ENCODE peak calls at places on chromosomes 13 and 19, in ten cellular contexts. One of them, this sample, is unnamed.

GRCh38 chr19:44282846-44283245 is 22.0 kb downstream of the ZNF235 start:
- DNase-seq in NB4: no peak
- DNase-seq in OCI-LY7: no peak
- DNase-seq in fibroblast of pulmonary artery: no peak
- DNase-seq in CD8-positive, alpha-beta T cell: no peak
- DNase-seq in psoas muscle: no peak
- DNase-seq in heart left ventricle: no peak
- DNase-seq in ovary: no peak
- DNase-seq in pancreas: no peak
- DNase-seq in stomach: no peak
- DNase-seq in this sample: no peak

GRCh38 chr19:53903055-53903680 is 5.9 kb upstream of the CACNG7 start:
- DNase-seq in NB4: peak; percentile 44
- DNase-seq in OCI-LY7: peak; percentile 59
- DNase-seq in fibroblast of pulmonary artery: peak; percentile 64
- DNase-seq in CD8-positive, alpha-beta T cell: no peak
- DNase-seq in psoas muscle: no peak
- DNase-seq in heart left ventricle: no peak
- DNase-seq in ovary: no peak
- DNase-seq in pancreas: no peak
- DNase-seq in stomach: no peak
- DNase-seq in this sample: peak; percentile 59

GRCh38 chr13:77918391-77919261 is at the start of gene EDNRB:
- DNase-seq in NB4: peak; percentile 52
- DNase-seq in OCI-LY7: no peak
- DNase-seq in fibroblast of pulmonary artery: peak; percentile 44
- DNase-seq in CD8-positive, alpha-beta T cell: no peak
- DNase-seq in psoas muscle: peak; percentile 41
- DNase-seq in heart left ventricle: peak; percentile 61
- DNase-seq in ovary: peak; percentile 36
- DNase-seq in pancreas: peak; percentile 63
- DNase-seq in stomach: peak; percentile 27
- DNase-seq in this sample: no peak

GRCh38 chr13:43985437-43986051 is 105.8 kb downstream of the LACC1 start:
- DNase-seq in NB4: no peak
- DNase-seq in OCI-LY7: no peak
- DNase-seq in fibroblast of pulmonary artery: no peak
- DNase-seq in CD8-positive, alpha-beta T cell: no peak
- DNase-seq in psoas muscle: no peak
- DNase-seq in heart left ventricle: no peak
- DNase-seq in ovary: no peak
- DNase-seq in pancreas: no peak
- DNase-seq in stomach: no peak
- DNase-seq in this sample: no peak

GRCh38 chr13:73273737-73274136 is 214.9 kb downstream of the KLF5 start:
- DNase-seq in NB4: no peak
- DNase-seq in OCI-LY7: no peak
- DNase-seq in fibroblast of pulmonary artery: peak; percentile 71
- DNase-seq in CD8-positive, alpha-beta T cell: no peak
- DNase-seq in psoas muscle: no peak
- DNase-seq in heart left ventricle: no peak
- DNase-seq in ovary: no peak
- DNase-seq in pancreas: no peak
- DNase-seq in stomach: no peak
- DNase-seq in this sample: no peak

GRCh38 chr19:843180-843835 is 2.5 kb downstream of the PRTN3 start:
- DNase-seq in NB4: peak; percentile 66
- DNase-seq in OCI-LY7: no peak
- DNase-seq in fibroblast of pulmonary artery: no peak
- DNase-seq in CD8-positive, alpha-beta T cell: no peak
- DNase-seq in psoas muscle: peak; percentile 31
- DNase-seq in heart left ventricle: no peak
- DNase-seq in ovary: no peak
- DNase-seq in pancreas: no peak
- DNase-seq in stomach: peak; percentile 58
- DNase-seq in this sample: no peak

GRCh38 chr19:3669134-3669436 is 31.2 kb downstream of the PIP5K1C start:
- DNase-seq in NB4: no peak
- DNase-seq in OCI-LY7: no peak
- DNase-seq in fibroblast of pulmonary artery: no peak
- DNase-seq in CD8-positive, alpha-beta T cell: no peak
- DNase-seq in psoas muscle: no peak
- DNase-seq in heart left ventricle: no peak
- DNase-seq in ovary: no peak
- DNase-seq in pancreas: no peak
- DNase-seq in stomach: no peak
- DNase-seq in this sample: no peak

GRCh38 chr13:35190241-35190640 is 248.2 kb downstream of the NBEA start:
- DNase-seq in NB4: no peak
- DNase-seq in OCI-LY7: no peak
- DNase-seq in fibroblast of pulmonary artery: no peak
- DNase-seq in CD8-positive, alpha-beta T cell: no peak
- DNase-seq in psoas muscle: no peak
- DNase-seq in heart left ventricle: no peak
- DNase-seq in ovary: no peak
- DNase-seq in pancreas: no peak
- DNase-seq in stomach: no peak
- DNase-seq in this sample: no peak

GRCh38 chr19:2487780-2488330 is 11.9 kb downstream of the GADD45B start:
- DNase-seq in NB4: peak; percentile 66
- DNase-seq in OCI-LY7: no peak
- DNase-seq in fibroblast of pulmonary artery: no peak
- DNase-seq in CD8-positive, alpha-beta T cell: no peak
- DNase-seq in psoas muscle: no peak
- DNase-seq in heart left ventricle: no peak
- DNase-seq in ovary: no peak
- DNase-seq in pancreas: no peak
- DNase-seq in stomach: no peak
- DNase-seq in this sample: no peak

GRCh38 chr19:46192990-46193650 is 36.4 kb upstream of the IGFL1 start:
- DNase-seq in NB4: peak; percentile 98
- DNase-seq in OCI-LY7: no peak
- DNase-seq in fibroblast of pulmonary artery: peak; percentile 69
- DNase-seq in CD8-positive, alpha-beta T cell: no peak
- DNase-seq in psoas muscle: peak; percentile 51
- DNase-seq in heart left ventricle: no peak
- DNase-seq in ovary: no peak
- DNase-seq in pancreas: no peak
- DNase-seq in stomach: no peak
- DNase-seq in this sample: no peak

DNA sequence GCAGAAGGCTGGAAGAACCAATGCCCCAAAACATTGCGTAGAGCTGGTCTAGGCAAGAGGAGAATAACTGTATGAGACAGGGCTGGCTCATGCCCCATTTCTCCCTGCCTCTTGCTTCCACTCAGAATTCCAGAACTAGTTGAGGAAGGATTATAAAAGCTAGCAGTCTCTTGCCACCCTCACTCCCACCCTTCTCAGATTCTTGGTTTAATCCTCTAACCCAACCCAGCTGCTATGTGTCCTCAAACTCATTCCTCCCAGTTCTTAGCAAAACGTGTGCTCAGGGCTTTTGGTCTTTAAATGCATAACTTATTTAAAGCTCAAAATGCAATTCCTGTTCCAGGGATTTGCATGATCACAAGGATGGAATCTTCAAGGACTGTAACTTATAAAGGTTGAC is 466.2 kb downstream of the COG6 start:
- DNase-seq in NB4: no peak
- DNase-seq in OCI-LY7: no peak
- DNase-seq in fibroblast of pulmonary artery: no peak
- DNase-seq in CD8-positive, alpha-beta T cell: no peak
- DNase-seq in psoas muscle: no peak
- DNase-seq in heart left ventricle: no peak
- DNase-seq in ovary: no peak
- DNase-seq in pancreas: no peak
- DNase-seq in stomach: no peak
- DNase-seq in this sample: no peak
- H3K4me3 ChIP-seq in NB4: no peak overlapping the region
- H3K4me3 ChIP-seq in OCI-LY7: no peak overlapping the region
- H3K4me3 ChIP-seq in fibroblast of pulmonary artery: no peak overlapping the region
- H3K4me3 ChIP-seq in CD8-positive, alpha-beta T cell: no peak overlapping the region
- H3K4me3 ChIP-seq in psoas muscle: no peak overlapping the region
- H3K4me3 ChIP-seq in heart left ventricle: no peak overlapping the region
- H3K4me3 ChIP-seq in ovary: no peak overlapping the region
- H3K4me3 ChIP-seq in pancreas: no peak overlapping the region
- H3K4me3 ChIP-seq in stomach: no peak overlapping the region
- H3K4me3 ChIP-seq in this sample: no peak overlapping the region

GRCh38 chr13:109275848-109276247 is 510.5 kb downstream of the IRS2 start:
- DNase-seq in NB4: peak; percentile 24
- DNase-seq in OCI-LY7: peak; percentile 5
- DNase-seq in fibroblast of pulmonary artery: no peak
- DNase-seq in CD8-positive, alpha-beta T cell: no peak
- DNase-seq in psoas muscle: no peak
- DNase-seq in heart left ventricle: no peak
- DNase-seq in ovary: no peak
- DNase-seq in pancreas: no peak
- DNase-seq in stomach: no peak
- DNase-seq in this sample: peak; percentile 2
- TF ChIP-seq CTCF in NB4: peak; percentile 18
- TF ChIP-seq CTCF in OCI-LY7: peak; percentile 20
- TF ChIP-seq CTCF in fibroblast of pulmonary artery: peak; percentile 10
- TF ChIP-seq CTCF in CD8-positive, alpha-beta T cell: no peak
- TF ChIP-seq CTCF in psoas muscle: no peak
- TF ChIP-seq CTCF in heart left ventricle: no peak
- TF ChIP-seq CTCF in ovary: no peak
- TF ChIP-seq CTCF in pancreas: no peak
- TF ChIP-seq CTCF in stomach: peak; percentile 5
- TF ChIP-seq CTCF in this sample: peak; percentile 27

GRCh38 chr19:22806418-22806817 is 22.5 kb upstream of the ZNF99 start:
- DNase-seq in NB4: no peak
- DNase-seq in OCI-LY7: no peak
- DNase-seq in fibroblast of pulmonary artery: no peak
- DNase-seq in CD8-positive, alpha-beta T cell: no peak
- DNase-seq in psoas muscle: no peak
- DNase-seq in heart left ventricle: no peak
- DNase-seq in ovary: no peak
- DNase-seq in pancreas: no peak
- DNase-seq in stomach: no peak
- DNase-seq in this sample: no peak

GRCh38 chr19:22807061-22807835 is 23.3 kb upstream of the ZNF99 start:
- DNase-seq in NB4: no peak
- DNase-seq in OCI-LY7: no peak
- DNase-seq in fibroblast of pulmonary artery: no peak
- DNase-seq in CD8-positive, alpha-beta T cell: no peak
- DNase-seq in psoas muscle: no peak
- DNase-seq in heart left ventricle: no peak
- DNase-seq in ovary: no peak
- DNase-seq in pancreas: no peak
- DNase-seq in stomach: no peak
- DNase-seq in this sample: no peak
- H3K4me3 ChIP-seq in NB4: no peak overlapping the region
- H3K4me3 ChIP-seq in OCI-LY7: no peak overlapping the region
- H3K4me3 ChIP-seq in fibroblast of pulmonary artery: no peak overlapping the region
- H3K4me3 ChIP-seq in CD8-positive, alpha-beta T cell: no peak overlapping the region
- H3K4me3 ChIP-seq in psoas muscle: no peak overlapping the region
- H3K4me3 ChIP-seq in heart left ventricle: no peak overlapping the region
- H3K4me3 ChIP-seq in ovary: no peak overlapping the region
- H3K4me3 ChIP-seq in pancreas: no peak overlapping the region
- H3K4me3 ChIP-seq in stomach: no peak overlapping the region
- H3K4me3 ChIP-seq in this sample: no peak overlapping the region

GRCh38 chr19:5137114-5137513 is 168.2 kb downstream of the KDM4B start:
- DNase-seq in NB4: no peak
- DNase-seq in OCI-LY7: no peak
- DNase-seq in fibroblast of pulmonary artery: no peak
- DNase-seq in CD8-positive, alpha-beta T cell: no peak
- DNase-seq in psoas muscle: no peak
- DNase-seq in heart left ventricle: no peak
- DNase-seq in ovary: no peak
- DNase-seq in pancreas: no peak
- DNase-seq in stomach: no peak
- DNase-seq in this sample: no peak

GRCh38 chr19:5134683-5135082 is 165.8 kb downstream of the KDM4B start:
- DNase-seq in NB4: no peak
- DNase-seq in OCI-LY7: no peak
- DNase-seq in fibroblast of pulmonary artery: no peak
- DNase-seq in CD8-positive, alpha-beta T cell: no peak
- DNase-seq in psoas muscle: no peak
- DNase-seq in heart left ventricle: no peak
- DNase-seq in ovary: no peak
- DNase-seq in pancreas: no peak
- DNase-seq in stomach: no peak
- DNase-seq in this sample: no peak

GRCh38 chr19:5136060-5136855 is 167.3 kb downstream of the KDM4B start:
- DNase-seq in NB4: peak; percentile 37
- DNase-seq in OCI-LY7: no peak
- DNase-seq in fibroblast of pulmonary artery: no peak
- DNase-seq in CD8-positive, alpha-beta T cell: no peak
- DNase-seq in psoas muscle: no peak
- DNase-seq in heart left ventricle: no peak
- DNase-seq in ovary: no peak
- DNase-seq in pancreas: no peak
- DNase-seq in stomach: no peak
- DNase-seq in this sample: no peak

GRCh38 chr19:5138606-5139594 is 170.0 kb downstream of the KDM4B start:
- DNase-seq in NB4: peak; percentile 96
- DNase-seq in OCI-LY7: no peak
- DNase-seq in fibroblast of pulmonary artery: peak; percentile 93
- DNase-seq in CD8-positive, alpha-beta T cell: peak; percentile 53
- DNase-seq in psoas muscle: no peak
- DNase-seq in heart left ventricle: peak; percentile 64
- DNase-seq in ovary: no peak
- DNase-seq in pancreas: no peak
- DNase-seq in stomach: peak; percentile 56
- DNase-seq in this sample: no peak

GRCh38 chr19:5137571-5138124 is 168.7 kb downstream of the KDM4B start:
- DNase-seq in NB4: no peak
- DNase-seq in OCI-LY7: no peak
- DNase-seq in fibroblast of pulmonary artery: no peak
- DNase-seq in CD8-positive, alpha-beta T cell: no peak
- DNase-seq in psoas muscle: no peak
- DNase-seq in heart left ventricle: no peak
- DNase-seq in ovary: no peak
- DNase-seq in pancreas: no peak
- DNase-seq in stomach: no peak
- DNase-seq in this sample: no peak
- TF ChIP-seq CTCF in NB4: peak; percentile 8
- TF ChIP-seq CTCF in OCI-LY7: peak; percentile 68
- TF ChIP-seq CTCF in fibroblast of pulmonary artery: no peak
- TF ChIP-seq CTCF in CD8-positive, alpha-beta T cell: no peak
- TF ChIP-seq CTCF in psoas muscle: no peak
- TF ChIP-seq CTCF in heart left ventricle: no peak
- TF ChIP-seq CTCF in ovary: no peak
- TF ChIP-seq CTCF in pancreas: no peak
- TF ChIP-seq CTCF in stomach: no peak
- TF ChIP-seq CTCF in this sample: peak; percentile 33

DNA sequence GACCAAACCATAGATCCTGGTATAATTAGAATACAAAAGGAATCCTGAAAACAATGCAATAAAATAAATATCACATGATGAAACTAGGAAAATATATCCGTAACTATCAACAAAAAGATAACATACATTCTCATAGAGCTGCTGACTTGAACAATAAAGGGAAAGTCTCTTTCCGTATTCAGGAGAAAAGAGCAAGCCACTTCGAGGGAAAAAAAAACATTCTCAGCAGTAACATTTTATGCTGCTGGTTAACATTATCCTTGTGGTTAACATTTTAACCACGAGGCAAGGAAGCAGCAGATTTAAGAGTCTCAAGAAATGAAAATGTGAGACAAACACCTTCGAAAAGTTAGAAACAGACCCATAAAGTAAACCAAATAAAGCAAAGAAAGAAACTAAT is 25.8 kb downstream of the NALCN start:
- DNase-seq in NB4: no peak
- DNase-seq in OCI-LY7: no peak
- DNase-seq in fibroblast of pulmonary artery: peak; percentile 22
- DNase-seq in CD8-positive, alpha-beta T cell: no peak
- DNase-seq in psoas muscle: no peak
- DNase-seq in heart left ventricle: no peak
- DNase-seq in ovary: no peak
- DNase-seq in pancreas: no peak
- DNase-seq in stomach: no peak
- DNase-seq in this sample: no peak
- H3K4me3 ChIP-seq in NB4: no peak overlapping the region
- H3K4me3 ChIP-seq in OCI-LY7: no peak overlapping the region
- H3K4me3 ChIP-seq in fibroblast of pulmonary artery: no peak overlapping the region
- H3K4me3 ChIP-seq in CD8-positive, alpha-beta T cell: no peak overlapping the region
- H3K4me3 ChIP-seq in psoas muscle: no peak overlapping the region
- H3K4me3 ChIP-seq in heart left ventricle: no peak overlapping the region
- H3K4me3 ChIP-seq in ovary: no peak overlapping the region
- H3K4me3 ChIP-seq in pancreas: no peak overlapping the region
- H3K4me3 ChIP-seq in stomach: no peak overlapping the region
- H3K4me3 ChIP-seq in this sample: no peak overlapping the region

This sample was measured in LNCaP clone FGC.